ENCODE peak calls at places on chromosomes 5 and 9, in four cellular contexts. One of them, this sample, is unnamed.
A peak's percentile ranks its signal among the peaks of the same experiment; 100 is the strongest.

GRCh38 chr5:136926073-136926472 is 560.7 kb upstream of the TRPC7 start:
- DNase-seq in naive thymus-derived CD4-positive, alpha-beta T cell: no peak
- DNase-seq in heart right ventricle: no peak
- DNase-seq in hepatocyte: no peak
- DNase-seq in this sample: no peak

GRCh38 chr5:78821519-78821918 is 163.6 kb downstream of the ARSB start:
- DNase-seq in hepatocyte: no peak
- DNase-seq in naive thymus-derived CD4-positive, alpha-beta T cell: no peak
- DNase-seq in heart right ventricle: no peak
- DNase-seq in this sample: no peak

GRCh38 chr9:68538200-68538599 is 2.5 kb downstream of the TMEM252 start:
- DNase-seq in hepatocyte: no peak
- DNase-seq in naive thymus-derived CD4-positive, alpha-beta T cell: no peak
- DNase-seq in heart right ventricle: no peak
- DNase-seq in this sample: peak; percentile 85

GRCh38 chr5:72137826-72138409 is 30.6 kb downstream of the MAP1B start:
- DNase-seq in naive thymus-derived CD4-positive, alpha-beta T cell: peak; percentile 9
- DNase-seq in heart right ventricle: no peak
- DNase-seq in hepatocyte: no peak
- DNase-seq in this sample: no peak

GRCh38 chr9:129938291-129938979 is 103.2 kb downstream of the USP20 start:
- DNase-seq in heart right ventricle: no peak
- DNase-seq in hepatocyte: no peak
- DNase-seq in naive thymus-derived CD4-positive, alpha-beta T cell: no peak
- DNase-seq in this sample: no peak

GRCh38 chr9:21966140-21966851 is 27.9 kb downstream of the CDKN2A start:
- DNase-seq in hepatocyte: no peak
- DNase-seq in heart right ventricle: no peak
- DNase-seq in naive thymus-derived CD4-positive, alpha-beta T cell: no peak
- DNase-seq in this sample: no peak

GRCh38 chr5:1204693-1205242 is 3.4 kb downstream of the SLC6A19 start:
- DNase-seq in hepatocyte: peak; percentile 88
- DNase-seq in naive thymus-derived CD4-positive, alpha-beta T cell: no peak
- DNase-seq in heart right ventricle: peak; percentile 6
- DNase-seq in this sample: no peak

GRCh38 chr9:14021871-14022525 is 291.9 kb downstream of the NFIB start:
- DNase-seq in hepatocyte: no peak
- DNase-seq in naive thymus-derived CD4-positive, alpha-beta T cell: no peak
- DNase-seq in heart right ventricle: no peak
- DNase-seq in this sample: no peak

GRCh38 chr5:135442387-135443256 is 4.5 kb downstream of the DCANP1 start:
- DNase-seq in heart right ventricle: no peak
- DNase-seq in naive thymus-derived CD4-positive, alpha-beta T cell: no peak
- DNase-seq in hepatocyte: no peak
- DNase-seq in this sample: peak; percentile 46

GRCh38 chr5:141330299-141331080 is at the start of gene PCDHGA1:
- DNase-seq in hepatocyte: no peak
- DNase-seq in naive thymus-derived CD4-positive, alpha-beta T cell: no peak
- DNase-seq in heart right ventricle: no peak
- DNase-seq in this sample: no peak

GRCh38 chr9:33161011-33161588 is 6.0 kb downstream of the B4GALT1 start:
- DNase-seq in heart right ventricle: peak; percentile 48
- DNase-seq in hepatocyte: peak; percentile 88
- DNase-seq in naive thymus-derived CD4-positive, alpha-beta T cell: no peak
- DNase-seq in this sample: peak; percentile 84

GRCh38 chr5:177378884-177379883 is 5.0 kb upstream of the SLC34A1 start:
- DNase-seq in heart right ventricle: no peak
- DNase-seq in naive thymus-derived CD4-positive, alpha-beta T cell: no peak
- DNase-seq in hepatocyte: peak; percentile 83
- DNase-seq in this sample: no peak

GRCh38 chr5:12413075-12413474 is 508.8 kb upstream of the CTNND2 start:
- DNase-seq in hepatocyte: no peak
- DNase-seq in heart right ventricle: no peak
- DNase-seq in naive thymus-derived CD4-positive, alpha-beta T cell: no peak
- DNase-seq in this sample: no peak

GRCh38 chr9:95268681-95269080 is 48.8 kb downstream of the FANCC start:
- DNase-seq in naive thymus-derived CD4-positive, alpha-beta T cell: no peak
- DNase-seq in heart right ventricle: no peak
- DNase-seq in hepatocyte: peak; percentile 75
- DNase-seq in this sample: no peak

GRCh38 chr9:31736581-31737179 is 647.8 kb upstream of the ACO1 start:
- DNase-seq in heart right ventricle: no peak
- DNase-seq in naive thymus-derived CD4-positive, alpha-beta T cell: no peak
- DNase-seq in hepatocyte: no peak
- DNase-seq in this sample: no peak

GRCh38 chr9:97972753-97973152 is 10.4 kb upstream of the ANP32B start:
- DNase-seq in hepatocyte: no peak
- DNase-seq in naive thymus-derived CD4-positive, alpha-beta T cell: no peak
- DNase-seq in heart right ventricle: no peak
- DNase-seq in this sample: no peak

GRCh38 chr9:16726023-16726422 is 144.4 kb downstream of the BNC2 start:
- DNase-seq in heart right ventricle: no peak
- DNase-seq in naive thymus-derived CD4-positive, alpha-beta T cell: no peak
- DNase-seq in hepatocyte: peak; percentile 10
- DNase-seq in this sample: no peak
- H3K27ac ChIP-seq in heart right ventricle: no peak overlapping the region
- H3K27ac ChIP-seq in naive thymus-derived CD4-positive, alpha-beta T cell: no peak overlapping the region
- H3K27ac ChIP-seq in hepatocyte: peak overlapping the region; percentile 70
- H3K27ac ChIP-seq in this sample: peak overlapping the region; percentile 89

DNA sequence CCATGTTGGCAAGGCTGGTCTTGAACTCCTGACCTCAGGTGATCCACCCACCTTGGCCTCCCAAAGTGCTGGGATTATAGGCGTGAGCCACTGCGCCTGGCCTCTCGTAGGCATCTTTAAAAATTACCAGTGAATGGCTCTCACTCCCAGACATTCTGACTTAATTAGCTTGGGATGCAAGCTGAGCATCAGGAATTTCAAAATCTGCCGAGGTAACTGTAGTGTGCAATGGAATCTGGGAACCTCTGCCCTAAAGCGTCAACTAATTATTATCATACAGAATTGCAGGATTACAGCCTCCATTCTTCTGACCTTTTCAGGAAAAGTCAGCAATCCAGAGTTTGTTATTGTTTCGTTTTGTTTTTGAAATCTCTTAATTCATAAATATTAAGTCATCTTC is 213.4 kb upstream of the DMAC1 start:
- DNase-seq in hepatocyte: peak; percentile 6
- DNase-seq in heart right ventricle: no peak
- DNase-seq in naive thymus-derived CD4-positive, alpha-beta T cell: no peak
- DNase-seq in this sample: no peak
- H3K27ac ChIP-seq in hepatocyte: no peak overlapping the region
- H3K27ac ChIP-seq in heart right ventricle: no peak overlapping the region
- H3K27ac ChIP-seq in naive thymus-derived CD4-positive, alpha-beta T cell: no peak overlapping the region
- H3K27ac ChIP-seq in this sample: no peak overlapping the region

GRCh38 chr9:93093081-93093448 is 3.0 kb upstream of the CARD19 start:
- DNase-seq in naive thymus-derived CD4-positive, alpha-beta T cell: no peak
- DNase-seq in hepatocyte: peak; percentile 15
- DNase-seq in heart right ventricle: no peak
- DNase-seq in this sample: peak; percentile 56

GRCh38 chr9:93096131-93096802 is at the start of gene CARD19:
- DNase-seq in heart right ventricle: peak; percentile 64
- DNase-seq in naive thymus-derived CD4-positive, alpha-beta T cell: no peak
- DNase-seq in hepatocyte: peak; percentile 73
- DNase-seq in this sample: peak; percentile 87

GRCh38 chr9:93095205-93096130 is 549 bp upstream of the CARD19 start:
- DNase-seq in naive thymus-derived CD4-positive, alpha-beta T cell: peak; percentile 100
- DNase-seq in hepatocyte: peak; percentile 100
- DNase-seq in heart right ventricle: peak; percentile 100
- DNase-seq in this sample: peak; percentile 100

GRCh38 chr9:93093449-93094293 is 2.3 kb upstream of the CARD19 start:
- DNase-seq in heart right ventricle: no peak
- DNase-seq in hepatocyte: peak; percentile 47
- DNase-seq in naive thymus-derived CD4-positive, alpha-beta T cell: no peak
- DNase-seq in this sample: peak; percentile 65

DNA sequence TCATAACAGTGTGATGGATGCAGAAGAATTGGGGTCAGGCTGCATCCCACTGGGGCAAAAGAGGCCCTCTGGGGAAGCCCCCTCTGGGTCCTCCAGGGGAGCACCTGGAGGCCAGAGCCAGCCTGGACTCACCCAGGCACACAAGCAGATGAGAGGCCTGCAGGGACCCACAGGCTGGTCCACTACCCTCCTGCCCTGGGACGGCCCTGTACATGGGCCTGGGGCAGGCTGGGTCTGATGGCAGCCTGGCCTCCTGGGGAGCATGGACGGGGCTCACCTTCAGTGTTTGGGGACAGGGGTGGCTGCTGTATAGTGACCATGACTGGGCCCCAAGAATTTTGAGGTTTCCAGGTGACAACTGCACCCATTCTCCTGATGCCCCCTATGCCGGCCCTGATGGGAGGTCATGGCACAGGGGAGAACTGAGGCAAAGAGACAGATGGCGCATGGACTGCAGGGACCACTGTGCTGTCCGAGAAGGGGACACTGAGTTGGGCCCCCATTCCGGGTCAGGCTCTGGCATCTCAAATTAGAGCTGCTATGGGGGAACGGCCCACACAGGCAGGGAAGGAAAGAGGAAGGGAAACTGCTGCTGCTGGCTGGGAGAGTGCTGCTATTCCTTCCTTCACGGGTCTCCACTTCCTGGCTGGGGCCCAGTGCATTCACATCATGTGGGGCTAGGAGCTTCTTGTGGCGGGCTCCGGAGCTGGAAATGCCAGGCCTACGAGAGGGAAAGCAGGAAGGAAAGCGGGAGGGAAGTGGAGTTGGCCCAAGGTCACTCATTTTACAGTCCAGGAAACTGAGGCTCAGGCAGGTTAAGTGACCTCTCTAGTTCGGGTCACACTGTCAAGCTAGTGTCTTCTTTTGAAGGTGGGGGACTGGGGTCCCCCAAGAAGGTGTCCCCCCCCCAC is 1.5 kb upstream of the CARD19 start:
- DNase-seq in hepatocyte: no peak
- DNase-seq in heart right ventricle: peak; percentile 58
- DNase-seq in naive thymus-derived CD4-positive, alpha-beta T cell: no peak
- DNase-seq in this sample: peak; percentile 87
- H3K27ac ChIP-seq in hepatocyte: peak overlapping the region; percentile 93
- H3K27ac ChIP-seq in heart right ventricle: peak overlapping the region; percentile 96
- H3K27ac ChIP-seq in naive thymus-derived CD4-positive, alpha-beta T cell: peak overlapping the region; percentile 92
- H3K27ac ChIP-seq in this sample: peak overlapping the region; percentile 88

GRCh38 chr9:83625120-83625710 is 2.3 kb downstream of the IDNK start:
- DNase-seq in naive thymus-derived CD4-positive, alpha-beta T cell: no peak
- DNase-seq in heart right ventricle: no peak
- DNase-seq in hepatocyte: no peak
- DNase-seq in this sample: no peak

GRCh38 chr9:83620841-83621636 is 1.9 kb upstream of the IDNK start:
- DNase-seq in heart right ventricle: no peak
- DNase-seq in naive thymus-derived CD4-positive, alpha-beta T cell: peak; percentile 45
- DNase-seq in hepatocyte: peak; percentile 77
- DNase-seq in this sample: no peak

GRCh38 chr9:83623634-83623991 is 670 bp downstream of the IDNK start:
- DNase-seq in hepatocyte: peak; percentile 15
- DNase-seq in heart right ventricle: no peak
- DNase-seq in naive thymus-derived CD4-positive, alpha-beta T cell: no peak
- DNase-seq in this sample: no peak

GRCh38 chr9:83622814-83623633 is at the start of gene IDNK:
- DNase-seq in hepatocyte: peak; percentile 83
- DNase-seq in heart right ventricle: peak; percentile 72
- DNase-seq in naive thymus-derived CD4-positive, alpha-beta T cell: peak; percentile 64
- DNase-seq in this sample: peak; percentile 78

DNA sequence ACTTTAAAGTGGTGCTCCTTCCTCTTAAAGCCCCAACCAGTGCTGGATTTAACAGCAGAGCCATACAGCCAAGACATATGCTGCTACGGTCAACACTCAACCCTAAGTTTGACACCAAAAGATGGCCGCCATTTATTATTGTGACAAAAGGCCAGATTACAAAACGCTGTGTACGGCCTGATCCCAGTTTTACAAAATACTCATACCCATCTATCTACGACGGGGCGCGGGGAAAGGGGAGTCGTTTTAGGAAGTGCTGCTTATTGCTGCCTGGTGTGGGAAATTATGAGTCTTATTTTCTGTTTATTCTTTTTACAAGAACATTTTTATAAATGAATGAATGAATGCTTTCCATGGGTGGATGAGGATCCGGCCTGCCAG is 520 bp upstream of the IDNK start:
- DNase-seq in naive thymus-derived CD4-positive, alpha-beta T cell: no peak
- DNase-seq in hepatocyte: no peak
- DNase-seq in heart right ventricle: no peak
- DNase-seq in this sample: no peak
- H3K27ac ChIP-seq in naive thymus-derived CD4-positive, alpha-beta T cell: peak overlapping the region; percentile 83
- H3K27ac ChIP-seq in hepatocyte: peak overlapping the region; percentile 98
- H3K27ac ChIP-seq in heart right ventricle: peak overlapping the region; percentile 67
- H3K27ac ChIP-seq in this sample: peak overlapping the region; percentile 90

GRCh38 chr9:107667700-107668099 is 178.1 kb upstream of the KLF4 start:
- DNase-seq in hepatocyte: no peak
- DNase-seq in heart right ventricle: peak; percentile 29
- DNase-seq in naive thymus-derived CD4-positive, alpha-beta T cell: no peak
- DNase-seq in this sample: no peak
- H3K27ac ChIP-seq in hepatocyte: no peak overlapping the region
- H3K27ac ChIP-seq in heart right ventricle: peak overlapping the region; percentile 41
- H3K27ac ChIP-seq in naive thymus-derived CD4-positive, alpha-beta T cell: no peak overlapping the region
- H3K27ac ChIP-seq in this sample: no peak overlapping the region

DNA sequence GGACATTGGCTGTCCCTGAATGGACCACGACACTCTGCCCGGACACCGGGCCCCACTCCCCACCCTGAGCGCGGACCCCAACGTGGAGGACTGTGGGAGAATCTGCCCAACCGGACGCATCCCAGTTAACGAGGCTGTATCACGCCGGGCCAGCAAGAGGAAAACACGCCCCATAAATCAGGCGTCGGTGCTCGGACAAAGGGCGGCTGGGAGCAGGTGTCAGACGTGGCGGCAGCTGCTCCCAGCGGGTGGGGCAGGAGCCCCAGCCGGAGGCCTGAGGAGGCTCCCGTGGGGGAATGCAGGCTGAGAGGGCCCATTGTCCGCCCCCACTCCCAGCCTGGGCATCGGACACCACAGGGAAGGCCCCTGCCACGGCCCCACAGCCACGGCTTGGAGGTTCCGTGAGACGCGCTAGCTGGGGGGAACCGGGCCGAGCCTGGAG is 19.2 kb downstream of the NOTCH1 start:
- DNase-seq in naive thymus-derived CD4-positive, alpha-beta T cell: no peak
- DNase-seq in hepatocyte: peak; percentile 71
- DNase-seq in heart right ventricle: no peak
- DNase-seq in this sample: no peak
- H3K27ac ChIP-seq in naive thymus-derived CD4-positive, alpha-beta T cell: no peak overlapping the region
- H3K27ac ChIP-seq in hepatocyte: peak overlapping the region; percentile 46
- H3K27ac ChIP-seq in heart right ventricle: peak overlapping the region; percentile 82
- H3K27ac ChIP-seq in this sample: peak overlapping the region; percentile 77

DNA sequence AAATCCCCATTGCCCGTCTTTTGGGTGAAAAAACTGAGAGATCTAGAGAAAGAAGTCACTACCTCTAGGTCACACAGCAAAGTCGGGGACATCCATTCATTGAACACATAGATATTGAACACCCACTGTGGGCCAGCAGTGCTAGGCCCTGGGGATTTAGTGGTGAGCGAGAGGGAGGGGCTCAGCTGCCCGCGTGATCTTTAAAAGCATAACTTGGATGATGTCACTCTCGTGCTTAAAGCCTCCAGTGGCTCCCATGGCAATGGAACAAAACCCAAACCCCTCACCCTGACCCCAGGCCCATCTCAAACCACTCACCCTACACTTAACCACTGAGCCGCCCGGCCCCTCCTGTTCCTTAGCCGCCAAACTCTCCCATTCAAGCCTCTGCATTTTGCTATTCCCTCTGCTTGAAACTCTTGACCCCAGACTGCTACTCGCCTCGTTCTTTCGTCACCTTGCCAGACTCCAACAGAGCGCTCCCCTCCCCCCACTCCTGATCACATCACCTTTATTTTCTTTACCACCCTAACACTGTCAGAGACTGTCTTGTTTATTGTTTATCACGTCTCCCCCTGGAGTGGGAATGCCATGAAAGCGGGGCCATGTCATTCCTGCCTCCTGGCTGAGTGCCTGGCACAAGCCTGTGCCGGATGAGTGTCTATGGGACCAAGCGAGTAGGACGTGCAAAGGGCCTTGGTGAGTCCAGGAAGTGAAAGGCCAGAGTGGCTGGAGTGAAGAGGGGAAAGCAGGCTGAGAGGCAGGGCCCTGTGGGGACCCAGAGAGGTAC is 710 bp upstream of the PIP5KL1 start:
- DNase-seq in naive thymus-derived CD4-positive, alpha-beta T cell: no peak
- DNase-seq in heart right ventricle: no peak
- DNase-seq in hepatocyte: peak; percentile 67
- DNase-seq in this sample: no peak
- H3K27ac ChIP-seq in naive thymus-derived CD4-positive, alpha-beta T cell: peak overlapping the region; percentile 6
- H3K27ac ChIP-seq in heart right ventricle: no peak overlapping the region
- H3K27ac ChIP-seq in hepatocyte: peak overlapping the region; percentile 58
- H3K27ac ChIP-seq in this sample: no peak overlapping the region

This sample was measured in sigmoid colon.